ENCODE peak calls at places on chromosomes 7 and 10, in five cellular contexts. W, K, B, T and V are unnamed samples.
A peak's percentile ranks its signal among the peaks of the same experiment; 100 is the strongest.

GRCh38 chr10:75530337-75530736 is 98.9 kb downstream of the LRMDA start:
- DNase-seq in W (no peak), K (no peak), B (peak; percentile 75), T (peak; percentile 84), V (peak; percentile 49)

GRCh38 chr10:42974693-42975002 is 102.2 kb upstream of the RET start:
- DNase-seq in W (no peak), K (no peak), B (no peak), T (no peak), V (no peak)

GRCh38 chr10:58473966-58474365 is 38.7 kb upstream of the BICC1 start:
- DNase-seq in W (no peak), K (no peak), B (peak; percentile 30), T (no peak), V (no peak)

GRCh38 chr7:26376208-26376917 is 84.7 kb downstream of the SNX10 start:
- DNase-seq in W (peak; percentile 82), K (no peak), B (no peak), T (no peak), V (no peak)

GRCh38 chr10:85532821-85533220 is 833.8 kb downstream of the GRID1 start:
- DNase-seq in W (no peak), K (no peak), B (no peak), T (no peak), V (no peak)

GRCh38 chr7:156105337-156106106 is 293.3 kb upstream of the SHH start:
- DNase-seq in W (no peak), K (no peak), B (no peak), T (no peak), V (no peak)

GRCh38 chr10:130757821-130758489 is 553.6 kb downstream of the TCERG1L start:
- DNase-seq in W (no peak), K (no peak), B (no peak), T (no peak), V (no peak)

GRCh38 chr10:22368402-22368801 is 23.1 kb downstream of the SPAG6 start:
- DNase-seq in W (peak; percentile 58), K (no peak), B (no peak), T (no peak), V (no peak)

GRCh38 chr10:91294134-91294906 is 73.9 kb downstream of the PCGF5 start:
- DNase-seq in W (no peak), K (no peak), B (no peak), T (no peak), V (no peak)

GRCh38 chr10:11602357-11602756 is 9.1 kb downstream of the USP6NL start:
- DNase-seq in W (no peak), K (no peak), B (no peak), T (no peak), V (no peak)

GRCh38 chr7:98357751-98358161 is 43.1 kb downstream of the BAIAP2L1 start:
- DNase-seq in W (no peak), K (no peak), B (peak; percentile 62), T (no peak), V (peak; percentile 37)

GRCh38 chr7:31051598-31052503 is at the start of gene ADCYAP1R1:
- DNase-seq in W (peak; percentile 79), K (no peak), B (no peak), T (no peak), V (no peak)

GRCh38 chr7:18671176-18671575 is 175.6 kb downstream of the HDAC9 start:
- DNase-seq in W (no peak), K (no peak), B (no peak), T (no peak), V (no peak)

GRCh38 chr10:6120691-6121090 is 31.9 kb downstream of the RBM17 start:
- DNase-seq in W (no peak), K (no peak), B (no peak), T (no peak), V (peak; percentile 82)

GRCh38 chr7:83684928-83685327 is 36.0 kb upstream of the SEMA3E start:
- DNase-seq in W (no peak), K (no peak), B (no peak), T (no peak), V (no peak)

GRCh38 chr7:46681865-46682503 is 760.9 kb upstream of the IGFBP3 start:
- DNase-seq in W (no peak), K (no peak), B (no peak), T (no peak), V (no peak)

GRCh38 chr10:75434292-75434691 is 2.9 kb downstream of the LRMDA start:
- DNase-seq in W (no peak), K (no peak), B (no peak), T (no peak), V (no peak)

GRCh38 chr10:110747609-110748464 is 103.7 kb downstream of the RBM20 start:
- DNase-seq in W (no peak), K (no peak), B (peak; percentile 59), T (no peak), V (peak; percentile 16)

GRCh38 chr7:106521541-106521940 is 139.4 kb downstream of the CCDC71L start:
- DNase-seq in W (no peak), K (no peak), B (no peak), T (no peak), V (no peak)

GRCh38 chr10:43970747-43971146 is 322.1 kb upstream of the ZNF32 start:
- DNase-seq in W (no peak), K (no peak), B (no peak), T (no peak), V (no peak)

GRCh38 chr10:86782691-86783418 is 26.4 kb downstream of the BMPR1A start:
- DNase-seq in W (no peak), K (no peak), B (no peak), T (no peak), V (no peak)

GRCh38 chr10:30559118-30559684 is 70.4 kb downstream of the LYZL2 start:
- DNase-seq in W (no peak), K (no peak), B (no peak), T (no peak), V (no peak)

GRCh38 chr7:105026750-105027149 is 12.7 kb downstream of the KMT2E start:
- DNase-seq in W (no peak), K (no peak), B (no peak), T (no peak), V (no peak)